ENCODE peak calls at places on chromosome 9, in nine cellular contexts. Y is HL-60, I is GM23338, A is spleen, H is HCT116, K is prostate gland, J is Panc1, U is stomach, X is vagina. R is an unnamed sample.

GRCh38 chr9:18386091-18386490 is 87.9 kb upstream of the ADAMTSL1 start:
- DNase-seq in Y (no peak), I (no peak), A (no peak), H (no peak), K (no peak), J (no peak), U (no peak), X (no peak), R (no peak)

GRCh38 chr9:71121275-71122168 is at the start of gene TRPM3:
- DNase-seq in Y (no peak), I (peak), A (no peak), H (no peak), K (no peak), J (no peak), U (no peak), X (no peak), R (no peak)

GRCh38 chr9:88796947-88797346 is 194.3 kb upstream of the S1PR3 start:
- DNase-seq in Y (no peak), I (no peak), A (no peak), H (no peak), K (no peak), J (no peak), U (no peak), X (no peak), R (no peak)

GRCh38 chr9:124708633-124709032 is 62.5 kb downstream of the NR6A1 start:
- DNase-seq in Y (no peak), I (no peak), A (no peak), H (no peak), K (no peak), J (peak), U (no peak), X (no peak), R (peak)

GRCh38 chr9:7976167-7976755 is 176.7 kb upstream of the DMAC1 start:
- DNase-seq in Y (peak), I (no peak), A (no peak), H (no peak), K (no peak), J (no peak), U (no peak), X (no peak), R (peak)

GRCh38 chr9:125361837-125362531 is 100.4 kb downstream of the GAPVD1 start:
- DNase-seq in Y (no peak), I (peak), A (no peak), H (peak), K (no peak), J (no peak), U (no peak), X (no peak), R (no peak)

GRCh38 chr9:19411316-19411715 is 2.5 kb downstream of the ACER2 start:
- DNase-seq in Y (no peak), I (no peak), A (no peak), H (no peak), K (no peak), J (no peak), U (no peak), X (no peak), R (no peak)

GRCh38 chr9:16825971-16826370 is 44.5 kb downstream of the BNC2 start:
- DNase-seq in Y (no peak), I (no peak), A (no peak), H (no peak), K (no peak), J (no peak), U (no peak), X (no peak), R (peak)

GRCh38 chr9:131418143-131419028 is 24.5 kb downstream of the PRRC2B start:
- DNase-seq in Y (no peak), I (peak), A (no peak), H (no peak), K (peak), J (no peak), U (peak), X (no peak), R (peak)

GRCh38 chr9:131036529-131037335 is 27.8 kb downstream of the LAMC3 start:
- DNase-seq in Y (no peak), I (no peak), A (no peak), H (no peak), K (no peak), J (no peak), U (no peak), X (no peak), R (no peak)

GRCh38 chr9:2597483-2597882 is 24.1 kb upstream of the VLDLR start:
- DNase-seq in Y (no peak), I (no peak), A (no peak), H (no peak), K (no peak), J (no peak), U (no peak), X (no peak), R (no peak)

GRCh38 chr9:92631452-92632211 is 38.3 kb downstream of the IPPK start:
- DNase-seq in Y (no peak), I (no peak), A (no peak), H (no peak), K (no peak), J (no peak), U (no peak), X (no peak), R (no peak)

GRCh38 chr9:98657897-98658296 is 50.8 kb downstream of the GABBR2 start:
- DNase-seq in Y (no peak), I (no peak), A (no peak), H (no peak), K (no peak), J (no peak), U (no peak), X (no peak), R (no peak)

GRCh38 chr9:101578378-101578777 is 16.4 kb downstream of the PPP3R2 start:
- DNase-seq in Y (no peak), I (no peak), A (no peak), H (no peak), K (no peak), J (no peak), U (no peak), X (no peak), R (no peak)

GRCh38 chr9:123933401-123933800 is 3.5 kb upstream of the DENND1A start:
- DNase-seq in Y (no peak), I (no peak), A (no peak), H (peak), K (no peak), J (peak), U (no peak), X (peak), R (no peak)

GRCh38 chr9:96135071-96135825 is 166.7 kb downstream of the HSD17B3 start:
- DNase-seq in Y (no peak), I (no peak), A (no peak), H (no peak), K (no peak), J (no peak), U (no peak), X (no peak), R (no peak)

GRCh38 chr9:122180633-122181032 is 20.9 kb downstream of the MORN5 start:
- DNase-seq in Y (no peak), I (no peak), A (no peak), H (peak), K (no peak), J (peak), U (no peak), X (no peak), R (no peak)

GRCh38 chr9:76298497-76299144 is 95.6 kb downstream of the RFK start:
- DNase-seq in Y (no peak), I (peak), A (no peak), H (no peak), K (no peak), J (no peak), U (no peak), X (no peak), R (no peak)

GRCh38 chr9:76302543-76302942 is 91.7 kb downstream of the RFK start:
- DNase-seq in Y (no peak), I (no peak), A (no peak), H (no peak), K (no peak), J (no peak), U (no peak), X (no peak), R (no peak)

GRCh38 chr9:76296561-76297276 is 97.5 kb downstream of the RFK start:
- DNase-seq in Y (no peak), I (no peak), A (no peak), H (no peak), K (no peak), J (no peak), U (no peak), X (no peak), R (no peak)

GRCh38 chr9:76294301-76294700 is 99.9 kb downstream of the RFK start:
- DNase-seq in Y (no peak), I (no peak), A (no peak), H (no peak), K (no peak), J (no peak), U (no peak), X (no peak), R (no peak)

DNA sequence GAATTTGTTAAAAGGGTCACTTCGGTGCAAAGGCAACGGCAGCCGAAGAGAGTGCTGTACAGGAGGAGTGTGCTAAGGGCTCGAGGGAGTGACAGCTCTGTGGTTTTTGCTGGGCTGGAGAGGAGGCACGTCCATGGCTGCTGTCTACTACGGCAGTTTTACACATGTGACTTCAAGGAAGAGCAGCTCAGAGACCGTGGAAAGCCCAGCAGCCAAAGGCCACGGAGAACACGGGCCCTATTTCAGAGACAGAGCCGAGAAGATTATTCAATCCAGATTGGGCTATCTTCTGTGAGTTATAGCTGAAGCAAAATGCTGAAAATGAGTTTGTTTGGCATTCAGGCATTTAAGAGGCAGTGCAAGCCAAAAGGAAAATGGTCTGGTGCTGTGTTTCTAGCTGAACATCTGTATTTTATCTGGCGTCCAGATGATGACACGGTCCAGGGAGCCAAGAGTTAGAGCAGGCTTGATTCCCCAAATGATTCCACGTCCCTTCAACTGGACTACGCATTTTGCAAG is 96.4 kb downstream of the RFK start:
- DNase-seq in Y (no peak), I (no peak), A (no peak), H (no peak), K (no peak), J (no peak), U (no peak), X (no peak), R (no peak)
- H3K27ac ChIP-seq in Y (no peak), I (no peak), A (no peak), H (no peak), K (no peak), J (no peak), U (no peak), X (peak), R (peak)

GRCh38 chr9:83307051-83307724 is 231.0 kb downstream of the FRMD3 start:
- DNase-seq in Y (no peak), I (no peak), A (no peak), H (no peak), K (no peak), J (no peak), U (no peak), X (no peak), R (no peak)

GRCh38 chr9:83299094-83299493 is 236.2 kb upstream of the RASEF start:
- DNase-seq in Y (no peak), I (no peak), A (no peak), H (no peak), K (no peak), J (no peak), U (no peak), X (no peak), R (no peak)

GRCh38 chr9:83299556-83299955 is 236.6 kb upstream of the RASEF start:
- DNase-seq in Y (no peak), I (no peak), A (no peak), H (no peak), K (no peak), J (no peak), U (no peak), X (no peak), R (no peak)

DNA sequence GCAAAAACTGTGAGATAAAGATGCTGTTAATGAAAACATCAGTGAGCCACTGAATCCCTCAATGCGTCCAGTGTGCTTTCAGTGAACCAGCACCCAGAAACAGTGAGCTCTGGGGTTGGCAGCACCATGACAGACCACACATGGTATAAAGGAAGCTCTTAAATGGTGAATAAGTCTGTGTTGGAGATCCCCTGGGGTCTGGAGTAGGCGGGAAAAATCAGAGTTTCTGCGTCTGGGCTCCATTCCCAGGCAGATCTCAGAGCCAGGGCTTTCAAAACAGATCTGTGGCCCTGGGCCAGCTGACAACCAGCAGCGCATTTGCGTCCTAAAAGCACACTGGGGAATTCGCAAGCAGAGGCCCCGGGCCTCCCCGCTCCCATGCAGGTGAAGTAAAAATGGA is 233.5 kb downstream of the FRMD3 start:
- DNase-seq in Y (no peak), I (no peak), A (no peak), H (no peak), K (peak), J (no peak), U (peak), X (no peak), R (peak)
- TF ChIP-seq POLR2AphosphoS5 in Y (no peak), I (no peak), A (no peak), H (no peak), K (no peak), J (no peak), U (no peak), X (peak), R (peak)

GRCh38 chr9:5437254-5438216 is at the start of gene PLGRKT:
- DNase-seq in Y (peak), I (peak), A (peak), H (peak), K (peak), J (no peak), U (peak), X (no peak), R (peak)
- TF ChIP-seq CTCF in Y (no peak), I (peak), A (no peak), H (no peak), K (no peak), J (no peak), U (no peak), X (no peak), R (peak)

GRCh38 chr9:89848060-89849040 is 243.5 kb downstream of the GADD45G start:
- DNase-seq in Y (no peak), I (no peak), A (peak), H (no peak), K (no peak), J (no peak), U (no peak), X (no peak), R (no peak)

GRCh38 chr9:89850153-89850552 is 245.3 kb downstream of the GADD45G start:
- DNase-seq in Y (no peak), I (no peak), A (peak), H (no peak), K (no peak), J (no peak), U (no peak), X (no peak), R (no peak)

GRCh38 chr9:89845862-89846261 is 241.1 kb downstream of the GADD45G start:
- DNase-seq in Y (no peak), I (no peak), A (peak), H (no peak), K (no peak), J (no peak), U (no peak), X (peak), R (no peak)

GRCh38 chr9:89850633-89851325 is 246.0 kb downstream of the GADD45G start:
- DNase-seq in Y (no peak), I (no peak), A (peak), H (no peak), K (peak), J (no peak), U (peak), X (no peak), R (peak)

DNA sequence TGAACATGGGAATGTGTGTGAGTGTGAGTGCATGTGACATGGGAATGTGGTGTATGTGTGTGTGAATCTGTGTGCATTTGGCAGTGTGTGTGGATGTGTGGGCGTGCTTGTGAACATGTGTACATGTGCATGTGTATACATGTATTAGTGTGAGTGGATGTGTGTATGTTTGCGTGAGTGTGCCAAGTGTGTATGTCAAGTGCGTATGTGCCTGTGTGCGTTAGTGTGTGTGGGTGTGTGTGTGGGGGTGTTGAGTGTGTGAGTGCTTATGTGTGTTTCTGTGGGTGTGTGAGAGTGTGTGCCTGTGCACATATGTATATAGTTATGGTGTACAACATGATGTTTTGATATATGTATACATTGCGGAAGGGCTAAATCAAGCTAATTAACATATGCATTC is 244.3 kb downstream of the GADD45G start:
- DNase-seq in Y (no peak), I (no peak), A (no peak), H (no peak), K (no peak), J (no peak), U (no peak), X (no peak), R (no peak)
- H3K27ac ChIP-seq in Y (no peak), I (no peak), A (no peak), H (no peak), K (no peak), J (no peak), U (no peak), X (no peak), R (no peak)

GRCh38 chr9:34426340-34427074 is 31.9 kb downstream of the FAM219A start:
- DNase-seq in Y (no peak), I (peak), A (no peak), H (no peak), K (no peak), J (no peak), U (no peak), X (no peak), R (no peak)
- TF ChIP-seq POLR2AphosphoS5 in Y (no peak), I (no peak), A (no peak), H (no peak), K (no peak), J (no peak), U (no peak), X (no peak), R (no peak)

DNA sequence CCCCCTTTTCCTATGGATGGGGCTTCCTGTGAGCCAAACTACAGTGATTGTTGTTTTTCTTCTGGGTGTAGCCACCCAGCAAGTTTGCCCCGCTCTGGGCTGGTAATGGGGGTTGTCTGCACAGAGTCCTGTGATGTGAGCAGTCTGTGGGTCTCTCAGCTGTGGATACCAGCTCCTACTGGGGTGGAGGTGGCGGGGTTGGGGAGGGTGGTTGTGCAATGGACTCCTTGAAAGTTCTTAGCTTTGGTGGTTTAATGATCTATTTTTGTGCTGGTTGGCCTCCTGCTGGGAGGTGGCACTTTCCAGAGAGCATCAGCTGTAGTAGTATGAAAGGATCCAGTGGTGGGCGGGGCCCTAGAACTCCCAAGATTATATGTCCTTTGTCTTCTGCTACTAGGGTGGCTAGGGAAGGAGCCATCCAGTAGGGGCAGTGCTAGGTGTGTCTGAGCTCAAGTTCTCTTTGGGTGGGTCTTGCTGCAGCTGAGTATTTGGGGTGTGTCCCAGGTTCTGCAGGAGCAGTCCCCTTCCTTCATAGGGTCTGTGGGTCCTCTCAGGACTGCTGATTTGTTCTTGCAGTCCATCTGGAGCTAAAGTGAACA is 275.6 kb upstream of the PAPPA start:
- DNase-seq in Y (no peak), I (no peak), A (no peak), H (no peak), K (no peak), J (no peak), U (no peak), X (no peak), R (no peak)
- TF ChIP-seq CTCF in Y (no peak), I (no peak), A (no peak), H (no peak), K (no peak), J (no peak), U (no peak), X (no peak), R (no peak)

DNA sequence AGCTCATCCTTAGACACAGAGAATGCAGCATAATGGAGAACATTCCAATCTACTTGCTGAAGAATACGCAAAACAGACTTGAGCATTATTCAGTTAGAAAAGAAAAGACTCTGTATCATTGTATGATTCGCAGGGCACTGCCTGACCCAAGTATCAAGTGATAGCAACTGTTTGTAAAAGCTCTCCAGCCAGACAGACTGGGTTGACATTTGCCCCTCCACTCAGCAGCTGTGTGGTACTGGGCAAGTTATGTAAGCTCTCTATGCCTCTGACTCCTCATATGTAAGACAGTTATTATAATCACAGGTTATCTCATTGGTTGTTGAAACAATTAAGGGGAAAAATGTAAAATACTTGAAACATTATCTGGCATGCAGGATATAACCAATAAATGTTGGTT is 505.0 kb downstream of the ELAVL2 start:
- DNase-seq in Y (no peak), I (no peak), A (no peak), H (no peak), K (no peak), J (no peak), U (no peak), X (no peak), R (no peak)
- H3K27ac ChIP-seq in Y (no peak), I (no peak), A (no peak), H (no peak), K (no peak), J (no peak), U (no peak), X (no peak), R (no peak)

DNA sequence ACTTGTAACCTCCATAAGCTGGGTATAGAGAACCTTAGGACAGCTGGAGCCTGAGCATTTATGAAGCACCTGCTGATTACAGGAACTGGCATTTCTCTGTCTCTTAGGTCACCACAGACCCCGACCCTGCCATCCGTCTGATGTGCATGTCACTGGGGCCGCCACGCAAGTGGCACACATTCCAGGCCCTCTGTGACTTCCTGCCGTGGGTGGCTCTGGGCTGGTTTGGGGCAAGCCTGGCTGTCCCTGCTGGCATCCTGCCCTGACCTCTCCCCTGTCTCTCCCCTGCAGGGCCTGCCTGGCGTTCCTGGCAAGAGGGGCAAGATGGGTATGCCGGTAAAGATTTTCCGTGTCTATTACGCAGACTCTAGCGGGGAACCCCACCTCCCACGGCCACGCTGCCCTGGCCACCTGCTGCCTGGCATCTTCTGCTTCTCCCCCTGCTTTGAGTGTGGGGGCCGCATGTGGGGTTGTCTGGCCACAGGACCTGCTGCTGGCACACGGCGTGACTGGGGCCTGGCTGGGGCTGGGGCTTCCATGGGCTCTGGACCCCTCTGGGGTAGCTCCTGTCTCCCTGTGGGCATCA is 55.4 kb downstream of the COL27A1 start:
- DNase-seq in Y (no peak), I (no peak), A (no peak), H (no peak), K (no peak), J (no peak), U (no peak), X (no peak), R (no peak)
- TF ChIP-seq POLR2AphosphoS5 in Y (no peak), I (no peak), A (no peak), H (no peak), K (no peak), J (no peak), U (no peak), X (no peak), R (no peak)